ENCODE peak calls at places on chromosomes 16 and 17, in four cellular contexts. One of them, this sample, is unnamed.

GRCh38 chr16:68994324-68994723 is 111.1 kb upstream of the HAS3 start:
- DNase-seq in NCI-H1436: no peak
- DNase-seq in Caco-2: peak
- DNase-seq in T-cell: no peak
- DNase-seq in this sample: no peak

GRCh38 chr16:89922477-89922883 is 662 bp upstream of the TUBB3 start:
- DNase-seq in Caco-2: peak
- DNase-seq in T-cell: no peak
- DNase-seq in NCI-H1436: peak
- DNase-seq in this sample: peak

GRCh38 chr17:76485569-76485968 is 15.7 kb downstream of the RHBDF2 start:
- DNase-seq in NCI-H1436: no peak
- DNase-seq in T-cell: no peak
- DNase-seq in Caco-2: no peak
- DNase-seq in this sample: no peak

GRCh38 chr16:84834403-84834772 is 14.6 kb downstream of the CRISPLD2 start:
- DNase-seq in T-cell: no peak
- DNase-seq in NCI-H1436: no peak
- DNase-seq in Caco-2: no peak
- DNase-seq in this sample: no peak

GRCh38 chr17:80377798-80378197 is 37.2 kb upstream of the ENDOV start:
- DNase-seq in T-cell: no peak
- DNase-seq in Caco-2: no peak
- DNase-seq in NCI-H1436: no peak
- DNase-seq in this sample: no peak

GRCh38 chr17:14746784-14747575 is 446.1 kb downstream of the HS3ST3B1 start:
- DNase-seq in NCI-H1436: no peak
- DNase-seq in Caco-2: no peak
- DNase-seq in T-cell: no peak
- DNase-seq in this sample: no peak

GRCh38 chr16:31414706-31415105 is 13.5 kb downstream of the COX6A2 start:
- DNase-seq in T-cell: no peak
- DNase-seq in Caco-2: no peak
- DNase-seq in NCI-H1436: no peak
- DNase-seq in this sample: no peak

GRCh38 chr17:57569860-57570259 is 175.2 kb downstream of the CCDC182 start:
- DNase-seq in T-cell: no peak
- DNase-seq in Caco-2: no peak
- DNase-seq in NCI-H1436: peak
- DNase-seq in this sample: no peak

GRCh38 chr17:42409467-42410351 is 13.3 kb downstream of the CAVIN1 start:
- DNase-seq in NCI-H1436: no peak
- DNase-seq in Caco-2: no peak
- DNase-seq in T-cell: no peak
- DNase-seq in this sample: no peak

GRCh38 chr17:47698749-47699535 is 5.0 kb downstream of the TBKBP1 start:
- DNase-seq in T-cell: peak
- DNase-seq in NCI-H1436: peak
- DNase-seq in Caco-2: peak
- DNase-seq in this sample: peak

GRCh38 chr16:48164907-48165715 is 9.3 kb upstream of the ABCC12 start:
- DNase-seq in Caco-2: peak
- DNase-seq in NCI-H1436: peak
- DNase-seq in T-cell: peak
- DNase-seq in this sample: peak

GRCh38 chr16:11004957-11005610 is 60.7 kb downstream of the CLEC16A start:
- DNase-seq in Caco-2: no peak
- DNase-seq in T-cell: no peak
- DNase-seq in NCI-H1436: no peak
- DNase-seq in this sample: no peak

GRCh38 chr17:33514369-33514768 is 221.3 kb upstream of the ASIC2 start:
- DNase-seq in Caco-2: no peak
- DNase-seq in T-cell: no peak
- DNase-seq in NCI-H1436: no peak
- DNase-seq in this sample: no peak

GRCh38 chr17:2933606-2934005 is 129.8 kb downstream of the OR1D5 start:
- DNase-seq in T-cell: no peak
- DNase-seq in NCI-H1436: no peak
- DNase-seq in Caco-2: no peak
- DNase-seq in this sample: no peak

GRCh38 chr17:61429274-61429673 is 22.9 kb upstream of the TBX4 start:
- DNase-seq in Caco-2: no peak
- DNase-seq in NCI-H1436: no peak
- DNase-seq in T-cell: no peak
- DNase-seq in this sample: no peak

GRCh38 chr17:11241611-11242226 is 706 bp downstream of the SHISA6 start:
- DNase-seq in NCI-H1436: no peak
- DNase-seq in T-cell: no peak
- DNase-seq in Caco-2: no peak
- DNase-seq in this sample: no peak

GRCh38 chr16:82264781-82265180 is 94.8 kb upstream of the MPHOSPH6 start:
- DNase-seq in Caco-2: no peak
- DNase-seq in T-cell: no peak
- DNase-seq in NCI-H1436: no peak
- DNase-seq in this sample: no peak

GRCh38 chr17:80850817-80851216 is 140.8 kb upstream of the CHMP6 start:
- DNase-seq in T-cell: no peak
- DNase-seq in NCI-H1436: no peak
- DNase-seq in Caco-2: no peak
- DNase-seq in this sample: no peak

GRCh38 chr16:70648606-70649005 is 2.2 kb downstream of the IL34 start:
- DNase-seq in NCI-H1436: no peak
- DNase-seq in Caco-2: no peak
- DNase-seq in T-cell: no peak
- DNase-seq in this sample: no peak

GRCh38 chr16:29705030-29705429 is 26.1 kb downstream of the QPRT start:
- DNase-seq in T-cell: no peak
- DNase-seq in NCI-H1436: no peak
- DNase-seq in Caco-2: no peak
- DNase-seq in this sample: no peak

GRCh38 chr16:25006504-25007055 is 8.6 kb downstream of the ARHGAP17 start:
- DNase-seq in Caco-2: peak
- DNase-seq in T-cell: no peak
- DNase-seq in NCI-H1436: no peak
- DNase-seq in this sample: no peak

GRCh38 chr16:14502932-14503741 is 126.9 kb downstream of the PARN start:
- DNase-seq in T-cell: no peak
- DNase-seq in Caco-2: no peak
- DNase-seq in NCI-H1436: no peak
- DNase-seq in this sample: no peak

This sample was measured in heart right ventricle.